ENCODE peak calls at places on chromosomes 6 and 20, in eight cellular contexts. C is cardiac fibroblast, M is choroid plexus epithelial cell, W is tibial nerve, B is bronchial epithelial cell, Q is astrocyte, G is lung, H is astrocyte of the spinal cord. T is an unnamed sample.

GRCh38 chr6:121697921-121698320 is 262.5 kb downstream of the GJA1 start:
- DNase-seq in C (no peak), M (no peak), W (no peak), B (peak), Q (no peak), G (no peak), H (no peak), T (no peak)

GRCh38 chr6:7171119-7171518 is 63.4 kb downstream of the RREB1 start:
- DNase-seq in C (no peak), M (no peak), W (no peak), B (no peak), Q (no peak), G (no peak), H (no peak), T (no peak)

GRCh38 chr6:25899123-25899522 is 25.1 kb upstream of the SLC17A3 start:
- DNase-seq in C (peak), M (no peak), W (no peak), B (peak), Q (no peak), G (no peak), H (no peak), T (no peak)

GRCh38 chr20:43170771-43171170 is 18.9 kb downstream of the PTPRT start:
- DNase-seq in C (no peak), M (no peak), W (no peak), B (no peak), Q (no peak), G (no peak), H (no peak), T (no peak)

GRCh38 chr6:151389640-151390275 is 1.6 kb downstream of the ZBTB2 start:
- DNase-seq in C (peak), M (peak), W (peak), B (peak), Q (peak), G (peak), H (peak), T (no peak)

GRCh38 chr6:1904494-1904854 is 294.8 kb downstream of the FOXC1 start:
- DNase-seq in C (no peak), M (no peak), W (no peak), B (no peak), Q (no peak), G (no peak), H (no peak), T (no peak)

GRCh38 chr6:154928325-154928922 is 66.7 kb upstream of the TIAM2 start:
- DNase-seq in C (peak), M (peak), W (no peak), B (peak), Q (no peak), G (peak), H (peak), T (peak)

GRCh38 chr6:7060769-7061516 is 46.8 kb upstream of the RREB1 start:
- DNase-seq in C (no peak), M (no peak), W (no peak), B (peak), Q (no peak), G (no peak), H (no peak), T (no peak)

GRCh38 chr20:59175861-59176260 is 12.2 kb downstream of the ZNF831 start:
- DNase-seq in C (no peak), M (no peak), W (no peak), B (no peak), Q (no peak), G (no peak), H (no peak), T (no peak)

GRCh38 chr6:84013354-84013753 is 20.2 kb upstream of the MRAP2 start:
- DNase-seq in C (no peak), M (no peak), W (no peak), B (no peak), Q (no peak), G (no peak), H (no peak), T (no peak)

GRCh38 chr6:37550436-37550835 is 50.7 kb upstream of the CCDC167 start:
- DNase-seq in C (peak), M (peak), W (no peak), B (peak), Q (peak), G (no peak), H (peak), T (no peak)

GRCh38 chr6:154878866-154879491 is 116.1 kb upstream of the TIAM2 start:
- DNase-seq in C (peak), M (no peak), W (no peak), B (peak), Q (no peak), G (no peak), H (peak), T (no peak)

GRCh38 chr6:164826831-164827468 is 482.5 kb downstream of the C6orf118 start:
- DNase-seq in C (no peak), M (no peak), W (no peak), B (peak), Q (peak), G (no peak), H (no peak), T (no peak)

GRCh38 chr6:110296151-110297028 is 61.8 kb downstream of the METTL24 start:
- DNase-seq in C (no peak), M (peak), W (no peak), B (no peak), Q (no peak), G (no peak), H (no peak), T (no peak)

GRCh38 chr20:62805711-62806382 is 1.2 kb downstream of the OGFR start:
- DNase-seq in C (no peak), M (no peak), W (no peak), B (no peak), Q (no peak), G (peak), H (no peak), T (no peak)

GRCh38 chr6:105178110-105178509 is 1.7 kb downstream of the POPDC3 start:
- DNase-seq in C (peak), M (peak), W (no peak), B (peak), Q (peak), G (no peak), H (peak), T (no peak)

GRCh38 chr6:168597471-168597875 is 156.5 kb downstream of the SMOC2 start:
- DNase-seq in C (no peak), M (no peak), W (no peak), B (no peak), Q (no peak), G (no peak), H (no peak), T (no peak)

GRCh38 chr20:21357851-21358250 is 39.5 kb downstream of the NKX2-4 start:
- DNase-seq in C (peak), M (peak), W (no peak), B (no peak), Q (no peak), G (no peak), H (no peak), T (no peak)

GRCh38 chr6:119158057-119158848 is 79.8 kb upstream of the FAM184A start:
- DNase-seq in C (peak), M (peak), W (peak), B (no peak), Q (peak), G (peak), H (peak), T (no peak)

GRCh38 chr6:158644227-158645063 is at the start of gene DYNLT1:
- DNase-seq in C (peak), M (peak), W (peak), B (peak), Q (peak), G (peak), H (peak), T (no peak)

GRCh38 chr6:95364016-95364604 is 213.2 kb upstream of the MANEA start:
- DNase-seq in C (peak), M (peak), W (no peak), B (peak), Q (no peak), G (no peak), H (peak), T (no peak)

GRCh38 chr6:136307351-136307750 is 17.7 kb upstream of the BCLAF1 start:
- DNase-seq in C (no peak), M (no peak), W (no peak), B (no peak), Q (no peak), G (no peak), H (no peak), T (no peak)

GRCh38 chr6:106799008-106799952 is 169.9 kb downstream of the QRSL1 start:
- DNase-seq in C (peak), M (peak), W (no peak), B (peak), Q (peak), G (no peak), H (peak), T (no peak)

GRCh38 chr6:41937881-41938574 is 3.6 kb downstream of the CCND3 start:
- DNase-seq in C (peak), M (peak), W (no peak), B (no peak), Q (no peak), G (peak), H (no peak), T (no peak)

GRCh38 chr6:29797120-29797519 is 30.5 kb upstream of the HLA-G start:
- DNase-seq in C (peak), M (peak), W (no peak), B (peak), Q (no peak), G (no peak), H (no peak), T (no peak)

GRCh38 chr6:58198301-58198700 is 880.9 kb downstream of the PRIM2 start:
- DNase-seq in C (peak), M (no peak), W (no peak), B (peak), Q (no peak), G (no peak), H (no peak), T (no peak)

GRCh38 chr20:24640276-24640675 is 170.8 kb downstream of the SYNDIG1 start:
- DNase-seq in C (no peak), M (no peak), W (no peak), B (no peak), Q (no peak), G (no peak), H (no peak), T (no peak)

GRCh38 chr20:47456952-47457724 is 44.5 kb upstream of the NCOA3 start:
- DNase-seq in C (peak), M (peak), W (no peak), B (peak), Q (peak), G (no peak), H (peak), T (no peak)

GRCh38 chr6:150142657-150143501 is at the start of gene PPP1R14C:
- DNase-seq in C (peak), M (no peak), W (no peak), B (peak), Q (peak), G (peak), H (no peak), T (no peak)

GRCh38 chr6:43817192-43817591 is 47.2 kb downstream of the VEGFA start:
- DNase-seq in C (peak), M (peak), W (no peak), B (peak), Q (no peak), G (no peak), H (no peak), T (no peak)

GRCh38 chr20:32752458-32753250 is 9.4 kb upstream of the COMMD7 start:
- DNase-seq in C (peak), M (peak), W (no peak), B (peak), Q (peak), G (no peak), H (peak), T (no peak)

GRCh38 chr20:45450097-45450818 is 19.3 kb upstream of the WFDC2 start:
- DNase-seq in C (peak), M (peak), W (no peak), B (peak), Q (peak), G (no peak), H (peak), T (no peak)

GRCh38 chr6:6494677-6495076 is 93.8 kb upstream of the LY86 start:
- DNase-seq in C (no peak), M (no peak), W (peak), B (peak), Q (no peak), G (peak), H (no peak), T (peak)

GRCh38 chr6:43989556-43990248 is 137.6 kb downstream of the MRPL14 start:
- DNase-seq in C (no peak), M (no peak), W (no peak), B (no peak), Q (no peak), G (no peak), H (no peak), T (no peak)

GRCh38 chr6:154732538-154732823 is 735 bp upstream of the SCAF8 start:
- DNase-seq in C (no peak), M (no peak), W (no peak), B (peak), Q (peak), G (no peak), H (no peak), T (no peak)

GRCh38 chr6:149887343-149887742 is 10.6 kb downstream of the RAET1E start:
- DNase-seq in C (peak), M (peak), W (no peak), B (peak), Q (peak), G (no peak), H (peak), T (no peak)

GRCh38 chr6:141726158-141726557 is 406.6 kb upstream of the GJE1 start:
- DNase-seq in C (no peak), M (no peak), W (no peak), B (no peak), Q (no peak), G (no peak), H (no peak), T (no peak)

GRCh38 chr6:33192105-33192646 is at the start of gene COL11A2:
- DNase-seq in C (no peak), M (no peak), W (no peak), B (no peak), Q (no peak), G (no peak), H (no peak), T (no peak)
- H3K4me3 ChIP-seq in C (peak), M (peak), W (peak), B (peak), Q (peak), G (no peak), H (peak), T (no peak)

GRCh38 chr6:14120556-14120955 is 3.0 kb downstream of the CD83 start:
- DNase-seq in C (no peak), M (no peak), W (no peak), B (no peak), Q (no peak), G (no peak), H (no peak), T (no peak)

GRCh38 chr6:14118444-14118843 is 872 bp downstream of the CD83 start:
- DNase-seq in C (no peak), M (no peak), W (no peak), B (no peak), Q (no peak), G (no peak), H (no peak), T (no peak)

GRCh38 chr6:14119764-14120163 is 2.2 kb downstream of the CD83 start:
- DNase-seq in C (no peak), M (no peak), W (no peak), B (no peak), Q (no peak), G (no peak), H (no peak), T (no peak)

GRCh38 chr6:14118091-14118439 is 493 bp downstream of the CD83 start:
- DNase-seq in C (no peak), M (no peak), W (no peak), B (no peak), Q (no peak), G (no peak), H (no peak), T (no peak)

GRCh38 chr6:14117158-14118090 is at the start of gene CD83:
- DNase-seq in C (peak), M (peak), W (no peak), B (no peak), Q (peak), G (peak), H (no peak), T (no peak)
- TF ChIP-seq CTCF in C (no peak), M (peak), W (no peak), B (peak), Q (no peak), G (no peak), H (peak), T (peak)

GRCh38 chr20:37915800-37916570 is 13.1 kb downstream of the VSTM2L start:
- DNase-seq in C (no peak), M (no peak), W (no peak), B (no peak), Q (no peak), G (no peak), H (no peak), T (no peak)

GRCh38 chr20:37914672-37915433 is 11.9 kb downstream of the VSTM2L start:
- DNase-seq in C (no peak), M (peak), W (no peak), B (no peak), Q (no peak), G (no peak), H (no peak), T (no peak)

GRCh38 chr20:37913563-37914366 is 10.8 kb downstream of the VSTM2L start:
- DNase-seq in C (no peak), M (no peak), W (no peak), B (no peak), Q (no peak), G (no peak), H (no peak), T (no peak)

GRCh38 chr20:37914367-37914671 is 11.4 kb downstream of the VSTM2L start:
- DNase-seq in C (no peak), M (no peak), W (no peak), B (no peak), Q (no peak), G (no peak), H (no peak), T (no peak)

GRCh38 chr20:37915434-37915787 is 12.5 kb downstream of the VSTM2L start:
- DNase-seq in C (no peak), M (no peak), W (no peak), B (no peak), Q (no peak), G (no peak), H (no peak), T (no peak)
- H3K4me3 ChIP-seq in C (no peak), M (no peak), W (no peak), B (no peak), Q (no peak), G (no peak), H (no peak), T (no peak)

GRCh38 chr6:14598017-14598864 is 480.7 kb downstream of the CD83 start:
- DNase-seq in C (no peak), M (no peak), W (no peak), B (no peak), Q (no peak), G (no peak), H (no peak), T (no peak)

GRCh38 chr6:14606353-14606752 is 488.8 kb downstream of the CD83 start:
- DNase-seq in C (no peak), M (no peak), W (no peak), B (no peak), Q (no peak), G (no peak), H (no peak), T (no peak)

GRCh38 chr6:14596410-14596809 is 478.8 kb downstream of the CD83 start:
- DNase-seq in C (peak), M (peak), W (no peak), B (peak), Q (peak), G (peak), H (peak), T (no peak)

GRCh38 chr6:14601490-14601889 is 483.9 kb downstream of the CD83 start:
- DNase-seq in C (no peak), M (no peak), W (no peak), B (peak), Q (no peak), G (no peak), H (no peak), T (no peak)
- TF ChIP-seq CTCF in C (no peak), M (no peak), W (no peak), B (no peak), Q (no peak), G (no peak), H (no peak), T (no peak)

DNA sequence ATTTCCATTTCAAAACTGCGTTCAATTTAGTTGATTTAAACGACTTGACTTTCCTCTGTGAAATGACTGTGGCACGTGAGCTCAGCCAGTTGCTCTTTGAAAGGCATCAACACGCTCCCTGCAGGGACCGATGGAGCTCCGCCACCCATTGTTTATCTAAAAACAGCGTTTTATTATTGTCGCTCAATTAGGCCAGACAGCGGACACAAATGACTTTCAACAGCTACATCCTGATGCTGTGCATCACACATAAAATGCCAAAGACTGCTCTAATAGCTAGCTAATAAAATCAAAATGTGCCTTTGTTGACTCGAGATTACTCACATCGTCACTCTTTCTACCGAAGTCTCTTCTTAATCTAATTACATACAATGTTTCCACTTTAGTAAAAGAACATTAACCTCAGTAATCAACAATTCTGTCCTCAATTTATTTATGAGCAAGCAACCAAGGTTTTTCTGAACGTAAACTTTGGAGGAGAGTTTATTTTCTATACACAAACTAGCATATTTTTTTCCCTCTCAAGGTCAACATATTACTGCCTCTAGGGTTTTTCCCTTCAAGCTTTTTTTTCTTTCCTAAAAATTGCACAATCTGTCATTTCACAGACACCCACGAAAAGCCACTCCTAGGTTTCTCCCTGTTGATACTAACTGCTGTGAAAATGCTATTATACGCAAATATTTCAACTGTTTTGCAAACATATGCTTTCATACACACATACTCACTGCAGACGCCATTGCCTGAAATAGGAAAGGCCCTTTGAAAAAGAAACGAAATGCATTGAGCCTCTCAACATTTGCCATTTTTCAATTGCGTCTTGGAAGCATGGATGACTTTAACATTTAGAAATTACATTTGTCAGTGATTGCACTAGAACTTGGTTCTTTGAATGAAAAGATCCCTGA is 332.8 kb downstream of the CD83 start:
- DNase-seq in C (no peak), M (no peak), W (no peak), B (peak), Q (no peak), G (no peak), H (no peak), T (no peak)
- H3K4me3 ChIP-seq in C (no peak), M (no peak), W (no peak), B (no peak), Q (no peak), G (no peak), H (no peak), T (no peak)

DNA sequence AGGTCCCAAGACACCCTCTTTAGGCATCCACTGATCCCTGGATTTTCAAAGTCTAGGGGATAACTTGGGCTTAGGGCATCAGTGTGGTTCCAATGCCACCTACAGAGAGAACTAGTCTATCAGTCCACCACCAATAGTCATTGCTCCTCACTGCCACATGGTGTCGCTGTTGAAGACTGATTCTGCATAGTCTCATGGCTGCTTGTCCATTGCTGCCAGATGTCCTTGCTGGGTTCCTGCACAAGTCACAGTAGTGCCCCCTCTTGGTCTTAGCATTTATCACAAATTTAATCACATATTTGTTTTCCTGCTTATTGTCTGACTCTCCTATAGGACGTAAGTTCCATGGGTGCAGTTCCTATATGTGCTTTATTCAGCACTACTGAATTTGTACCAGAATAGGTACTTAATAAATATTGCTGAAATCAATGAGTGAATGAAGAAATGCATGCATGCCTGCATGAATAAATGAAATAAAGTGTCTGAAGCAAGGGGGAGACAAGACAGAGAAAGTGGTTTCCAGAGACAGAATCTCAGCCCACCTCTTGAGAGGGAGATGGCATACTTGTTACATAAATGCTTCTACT is 45.9 kb upstream of the RALY start:
- DNase-seq in C (peak), M (peak), W (no peak), B (peak), Q (no peak), G (no peak), H (peak), T (peak)
- TF ChIP-seq CTCF in C (peak), M (peak), W (no peak), B (peak), Q (peak), G (peak), H (peak), T (peak)

GRCh38 chr20:38804682-38805501 is 605 bp upstream of the PPP1R16B start:
- DNase-seq in C (peak), M (no peak), W (no peak), B (no peak), Q (no peak), G (no peak), H (no peak), T (no peak)
- H3K4me3 ChIP-seq in C (peak), M (peak), W (peak), B (no peak), Q (peak), G (no peak), H (no peak), T (peak)

GRCh38 chr6:97497713-97498331 is 214.8 kb upstream of the MMS22L start:
- DNase-seq in C (peak), M (peak), W (peak), B (peak), Q (peak), G (peak), H (peak), T (peak)

GRCh38 chr6:97501875-97502274 is 218.9 kb upstream of the MMS22L start:
- DNase-seq in C (no peak), M (no peak), W (no peak), B (no peak), Q (no peak), G (no peak), H (no peak), T (no peak)
- TF ChIP-seq CTCF in C (no peak), M (no peak), W (no peak), B (no peak), Q (no peak), G (no peak), H (no peak), T (no peak)